ENCODE peak calls at places on chromosomes 4 and X, in four cellular contexts. One of them, this sample, is unnamed.

GRCh38 chr4:116849620-116850019 is 235.8 kb downstream of the TRAM1L1 start:
- DNase-seq in adrenal gland: no peak
- DNase-seq in left ventricle myocardium inferior: no peak
- DNase-seq in mesenchymal stem cell: no peak
- DNase-seq in this sample: no peak

GRCh38 chr4:98452091-98452490 is 190.9 kb downstream of the RAP1GDS1 start:
- DNase-seq in mesenchymal stem cell: no peak
- DNase-seq in adrenal gland: no peak
- DNase-seq in left ventricle myocardium inferior: no peak
- DNase-seq in this sample: no peak

GRCh38 chr4:3869661-3870566 is 103.7 kb downstream of the ADRA2C start:
- DNase-seq in adrenal gland: peak
- DNase-seq in left ventricle myocardium inferior: peak
- DNase-seq in mesenchymal stem cell: no peak
- DNase-seq in this sample: no peak

GRCh38 chrX:34619920-34620319 is 37.2 kb downstream of the TMEM47 start:
- DNase-seq in mesenchymal stem cell: no peak
- DNase-seq in left ventricle myocardium inferior: no peak
- DNase-seq in adrenal gland: no peak
- DNase-seq in this sample: no peak

GRCh38 chr4:103306870-103307345 is 108.8 kb upstream of the CENPE start:
- DNase-seq in adrenal gland: no peak
- DNase-seq in mesenchymal stem cell: no peak
- DNase-seq in left ventricle myocardium inferior: no peak
- DNase-seq in this sample: no peak

GRCh38 chr4:137540356-137540755 is 8.1 kb upstream of the PCDH18 start:
- DNase-seq in adrenal gland: no peak
- DNase-seq in left ventricle myocardium inferior: no peak
- DNase-seq in mesenchymal stem cell: no peak
- DNase-seq in this sample: no peak

GRCh38 chr4:57151481-57151880 is 41.3 kb upstream of the IGFBP7 start:
- DNase-seq in mesenchymal stem cell: no peak
- DNase-seq in left ventricle myocardium inferior: no peak
- DNase-seq in adrenal gland: no peak
- DNase-seq in this sample: no peak

GRCh38 chrX:121579016-121579760 is 531.8 kb downstream of the GLUD2 start:
- DNase-seq in adrenal gland: peak
- DNase-seq in mesenchymal stem cell: no peak
- DNase-seq in left ventricle myocardium inferior: no peak
- DNase-seq in this sample: no peak

GRCh38 chrX:10071451-10072163 is 85.2 kb upstream of the CLCN4 start:
- DNase-seq in adrenal gland: no peak
- DNase-seq in left ventricle myocardium inferior: no peak
- DNase-seq in mesenchymal stem cell: no peak
- DNase-seq in this sample: no peak

GRCh38 chrX:136626237-136626636 is 21.7 kb upstream of the CD40LG start:
- DNase-seq in adrenal gland: no peak
- DNase-seq in mesenchymal stem cell: no peak
- DNase-seq in left ventricle myocardium inferior: no peak
- DNase-seq in this sample: no peak

GRCh38 chr4:119861731-119862130 is 204.9 kb downstream of the MAD2L1 start:
- DNase-seq in mesenchymal stem cell: no peak
- DNase-seq in adrenal gland: peak
- DNase-seq in left ventricle myocardium inferior: no peak
- DNase-seq in this sample: no peak

GRCh38 chrX:78375894-78376293 is 48.5 kb upstream of the CYSLTR1 start:
- DNase-seq in left ventricle myocardium inferior: no peak
- DNase-seq in mesenchymal stem cell: no peak
- DNase-seq in adrenal gland: no peak
- DNase-seq in this sample: peak

GRCh38 chrX:119541188-119541587 is 24.0 kb downstream of the STEEP1 start:
- DNase-seq in adrenal gland: no peak
- DNase-seq in mesenchymal stem cell: peak
- DNase-seq in left ventricle myocardium inferior: no peak
- DNase-seq in this sample: no peak

GRCh38 chrX:104205548-104205947 is 39.3 kb downstream of the FAM199X start:
- DNase-seq in mesenchymal stem cell: no peak
- DNase-seq in left ventricle myocardium inferior: no peak
- DNase-seq in adrenal gland: no peak
- DNase-seq in this sample: no peak

GRCh38 chrX:72685810-72686465 is 28.2 kb downstream of the PHKA1 start:
- DNase-seq in adrenal gland: no peak
- DNase-seq in left ventricle myocardium inferior: no peak
- DNase-seq in mesenchymal stem cell: no peak
- DNase-seq in this sample: no peak

GRCh38 chr4:134147941-134148340 is 53.6 kb downstream of the PABPC4L start:
- DNase-seq in left ventricle myocardium inferior: no peak
- DNase-seq in mesenchymal stem cell: no peak
- DNase-seq in adrenal gland: no peak
- DNase-seq in this sample: no peak

GRCh38 chr4:120082286-120082685 is 15.6 kb upstream of the MAD2L1 start:
- DNase-seq in left ventricle myocardium inferior: no peak
- DNase-seq in mesenchymal stem cell: no peak
- DNase-seq in adrenal gland: no peak
- DNase-seq in this sample: no peak

GRCh38 chr4:127622621-127622922 is 10.2 kb upstream of the INTU start:
- DNase-seq in left ventricle myocardium inferior: no peak
- DNase-seq in mesenchymal stem cell: peak
- DNase-seq in adrenal gland: no peak
- DNase-seq in this sample: no peak

GRCh38 chrX:70554523-70554922 is 109.9 kb downstream of the DLG3 start:
- DNase-seq in adrenal gland: no peak
- DNase-seq in left ventricle myocardium inferior: no peak
- DNase-seq in mesenchymal stem cell: no peak
- DNase-seq in this sample: no peak

GRCh38 chrX:150587585-150588503 is 19.4 kb downstream of the MTM1 start:
- DNase-seq in adrenal gland: no peak
- DNase-seq in mesenchymal stem cell: no peak
- DNase-seq in left ventricle myocardium inferior: no peak
- DNase-seq in this sample: peak

GRCh38 chrX:97117572-97117971 is 233.9 kb downstream of the RPA4 start:
- DNase-seq in adrenal gland: no peak
- DNase-seq in left ventricle myocardium inferior: no peak
- DNase-seq in mesenchymal stem cell: no peak
- DNase-seq in this sample: no peak

GRCh38 chr4:3362431-3363287 is 69.8 kb downstream of the RGS12 start:
- DNase-seq in mesenchymal stem cell: no peak
- DNase-seq in left ventricle myocardium inferior: no peak
- DNase-seq in adrenal gland: no peak
- DNase-seq in this sample: no peak

GRCh38 chrX:39479856-39480255 is 617.9 kb downstream of the BCOR start:
- DNase-seq in left ventricle myocardium inferior: no peak
- DNase-seq in mesenchymal stem cell: no peak
- DNase-seq in adrenal gland: no peak
- DNase-seq in this sample: no peak

GRCh38 chr4:182102576-182102975 is 140.6 kb upstream of the TENM3 start:
- DNase-seq in mesenchymal stem cell: no peak
- DNase-seq in left ventricle myocardium inferior: no peak
- DNase-seq in adrenal gland: no peak
- DNase-seq in this sample: no peak

GRCh38 chr4:138406881-138407280 is 164.7 kb upstream of the SLC7A11 start:
- DNase-seq in mesenchymal stem cell: peak
- DNase-seq in left ventricle myocardium inferior: no peak
- DNase-seq in adrenal gland: no peak
- DNase-seq in this sample: no peak

GRCh38 chrX:56978172-56978571 is 17.2 kb downstream of the SPIN3 start:
- DNase-seq in adrenal gland: peak
- DNase-seq in mesenchymal stem cell: peak
- DNase-seq in left ventricle myocardium inferior: no peak
- DNase-seq in this sample: peak

GRCh38 chr4:82782626-82783025 is 16.0 kb downstream of the SCD5 start:
- DNase-seq in left ventricle myocardium inferior: no peak
- DNase-seq in adrenal gland: no peak
- DNase-seq in mesenchymal stem cell: no peak
- DNase-seq in this sample: no peak

GRCh38 chrX:68490644-68491043 is 8.2 kb upstream of the YIPF6 start:
- DNase-seq in left ventricle myocardium inferior: no peak
- DNase-seq in mesenchymal stem cell: peak
- DNase-seq in adrenal gland: no peak
- DNase-seq in this sample: no peak

GRCh38 chr4:74682567-74683359 is 111.6 kb downstream of the BTC start:
- DNase-seq in left ventricle myocardium inferior: no peak
- DNase-seq in mesenchymal stem cell: peak
- DNase-seq in adrenal gland: peak
- DNase-seq in this sample: no peak

GRCh38 chr4:12146349-12146748 is 717.7 kb upstream of the HS3ST1 start:
- DNase-seq in mesenchymal stem cell: no peak
- DNase-seq in left ventricle myocardium inferior: no peak
- DNase-seq in adrenal gland: no peak
- DNase-seq in this sample: no peak

GRCh38 chrX:31223817-31224216 is 152.0 kb upstream of the FTHL17 start:
- DNase-seq in left ventricle myocardium inferior: no peak
- DNase-seq in adrenal gland: peak
- DNase-seq in mesenchymal stem cell: peak
- DNase-seq in this sample: no peak

DNA sequence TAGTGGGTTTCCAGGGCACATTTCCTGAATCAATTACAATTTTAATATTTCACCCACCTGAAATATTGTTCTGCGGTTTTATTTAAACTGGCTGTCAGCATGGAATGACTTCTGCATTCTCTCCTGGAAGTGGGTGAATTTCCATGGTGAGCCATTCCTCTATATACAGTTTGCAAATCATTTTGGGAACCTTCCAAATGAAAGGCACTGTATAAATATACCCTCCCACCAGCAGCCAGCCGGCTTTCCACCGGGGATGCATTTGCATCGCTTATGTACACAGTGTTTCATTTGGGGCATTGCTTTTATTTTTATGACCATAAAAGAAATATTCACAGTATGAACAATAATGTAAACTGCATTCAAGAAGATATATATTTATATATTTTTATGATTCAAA is 4.8 kb upstream of the IL1RAPL1 start:
- DNase-seq in left ventricle myocardium inferior: no peak
- DNase-seq in adrenal gland: no peak
- DNase-seq in mesenchymal stem cell: no peak
- DNase-seq in this sample: no peak
- H3K4me3 ChIP-seq in left ventricle myocardium inferior: no peak
- H3K4me3 ChIP-seq in adrenal gland: no peak
- H3K4me3 ChIP-seq in mesenchymal stem cell: no peak
- H3K4me3 ChIP-seq in this sample: no peak

DNA sequence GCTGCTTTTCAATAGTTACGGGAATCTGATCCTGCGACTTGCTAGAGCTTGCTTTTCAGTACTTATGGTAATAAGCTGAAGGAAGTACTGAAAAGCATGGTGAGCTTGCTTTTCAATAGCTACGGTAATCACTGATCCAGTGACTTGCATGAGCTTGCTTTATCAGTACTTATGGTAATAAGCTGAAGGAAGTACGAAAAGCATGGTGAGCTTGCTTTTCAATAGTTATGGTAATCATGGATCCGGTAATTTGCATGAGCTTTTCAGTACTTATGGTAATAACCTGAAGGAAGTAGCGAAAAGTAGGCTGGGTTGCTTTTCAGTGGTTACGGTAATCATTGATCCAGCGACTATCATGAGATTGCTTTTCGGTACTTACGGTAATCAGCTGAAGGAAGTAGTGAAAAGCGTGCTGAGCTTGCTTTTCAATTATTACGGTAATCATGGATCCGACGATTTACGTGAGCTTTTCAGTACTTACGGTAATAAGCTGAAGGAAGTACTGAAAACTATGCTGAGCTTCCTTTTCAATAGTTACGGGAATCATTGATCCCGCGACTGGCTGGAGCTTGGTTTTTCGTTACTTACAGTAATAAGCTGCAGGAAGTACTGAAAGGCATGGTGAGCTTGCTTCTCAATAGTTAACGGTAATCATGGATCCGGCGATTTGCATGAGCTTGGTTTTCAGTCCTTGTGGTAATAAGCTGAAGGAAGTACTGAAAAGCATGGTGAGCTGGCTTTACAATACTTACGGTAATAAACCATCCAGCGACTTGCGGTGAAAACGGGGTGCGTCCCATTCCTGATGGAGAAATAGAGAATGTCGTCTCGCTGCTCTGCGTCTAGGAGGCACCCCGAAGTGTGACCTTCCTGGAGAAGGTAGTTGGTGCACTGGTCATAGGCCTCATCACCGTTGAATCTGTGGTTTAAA is 6.5 kb downstream of the CRLF2 start:
- DNase-seq in mesenchymal stem cell: peak
- DNase-seq in left ventricle myocardium inferior: no peak
- DNase-seq in adrenal gland: no peak
- DNase-seq in this sample: peak
- H3K27ac ChIP-seq in mesenchymal stem cell: no peak
- H3K27ac ChIP-seq in left ventricle myocardium inferior: peak
- H3K27ac ChIP-seq in adrenal gland: no peak
- H3K27ac ChIP-seq in this sample: no peak

DNA sequence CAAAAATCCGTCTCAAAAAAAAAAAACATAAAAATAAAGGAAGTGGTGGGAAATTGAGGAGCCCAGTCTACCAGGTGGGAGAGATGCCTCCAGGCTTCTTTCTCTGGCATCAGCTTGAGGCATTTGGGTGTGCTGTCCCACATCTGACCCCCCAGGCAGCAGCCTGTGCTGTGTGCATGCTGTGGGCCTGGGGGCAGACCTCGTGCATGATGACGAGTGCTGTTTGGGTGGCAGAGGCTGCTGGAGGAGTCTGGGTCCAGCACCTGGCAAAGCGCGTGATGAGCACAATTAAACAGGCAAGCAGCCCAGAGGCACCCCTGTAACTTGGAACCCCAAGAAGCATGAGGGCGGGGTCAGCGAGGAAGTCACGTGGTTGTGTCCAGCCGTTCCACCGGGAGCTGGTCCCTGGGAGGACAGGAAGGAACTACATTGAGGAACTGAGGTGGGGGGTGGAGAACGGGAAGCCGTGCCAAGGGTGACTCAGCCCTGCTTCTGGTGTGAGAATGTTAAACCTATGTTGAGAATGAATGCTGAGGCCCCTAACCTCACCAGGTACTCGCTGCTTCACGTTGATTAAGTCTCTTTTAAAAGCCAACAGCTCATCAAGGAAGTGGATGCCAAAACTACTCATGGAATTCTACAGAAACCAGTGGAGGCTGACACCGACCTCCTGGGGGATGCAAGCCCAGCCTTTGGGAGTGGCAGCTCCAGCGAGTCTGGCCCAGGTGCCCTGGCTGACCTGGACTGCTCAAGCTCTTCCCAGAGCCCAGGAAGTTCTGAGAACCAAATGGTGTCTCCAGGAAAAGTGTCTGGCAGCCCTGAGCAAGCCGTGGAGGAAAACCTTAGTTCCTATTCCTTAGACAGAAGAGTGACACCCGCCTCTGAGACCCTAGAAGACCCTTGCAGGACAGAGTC is 6.1 kb downstream of the TACC3 start:
- DNase-seq in adrenal gland: peak
- DNase-seq in mesenchymal stem cell: peak
- DNase-seq in left ventricle myocardium inferior: peak
- DNase-seq in this sample: no peak
- H3K4me3 ChIP-seq in adrenal gland: no peak
- H3K4me3 ChIP-seq in mesenchymal stem cell: no peak
- H3K4me3 ChIP-seq in left ventricle myocardium inferior: peak
- H3K4me3 ChIP-seq in this sample: no peak

DNA sequence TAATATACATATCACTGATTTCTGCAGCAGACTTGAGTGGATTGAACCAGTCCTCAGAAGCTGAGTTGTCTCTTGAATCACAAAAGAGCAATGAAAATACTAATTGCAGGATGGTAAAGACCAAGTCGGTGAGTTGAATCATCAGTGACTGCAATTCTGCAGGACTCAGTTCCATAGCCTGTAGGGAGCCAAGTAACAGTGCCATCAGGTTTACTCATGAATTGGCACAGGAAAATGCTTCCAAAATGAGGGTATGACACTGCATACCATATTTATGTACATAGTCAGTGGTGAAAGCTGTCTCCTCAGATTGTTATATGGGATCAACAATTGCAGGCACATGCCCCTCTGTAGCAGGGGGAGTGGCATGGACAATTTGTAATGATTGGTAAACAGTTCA is 192.8 kb downstream of the CCNG2 start:
- DNase-seq in adrenal gland: no peak
- DNase-seq in mesenchymal stem cell: no peak
- DNase-seq in left ventricle myocardium inferior: no peak
- DNase-seq in this sample: no peak
- H3K27ac ChIP-seq in adrenal gland: no peak
- H3K27ac ChIP-seq in mesenchymal stem cell: no peak
- H3K27ac ChIP-seq in left ventricle myocardium inferior: no peak
- H3K27ac ChIP-seq in this sample: no peak

This sample was measured in CD4-positive, alpha-beta memory T cell.